ENCODE peak calls at places on chromosomes 12 and 14, in four cellular contexts. J is central memory CD4-positive, alpha-beta T cell; L is stromal cell of bone marrow; D is activated CD8-positive, alpha-beta memory T cell treated with anti-CD3 and anti-CD28 coated beads for 4 hours. W is an unnamed sample.

GRCh38 chr12:64695550-64695949 is 63.7 kb downstream of the GNS start:
- DNase-seq in J (no peak), D (no peak), L (no peak), W (no peak)

GRCh38 chr12:3225796-3226180 is 148.6 kb downstream of the TSPAN9 start:
- DNase-seq in D (no peak), L (no peak), J (no peak), W (no peak)

GRCh38 chr14:67768219-67768618 is 48.2 kb downstream of the ZFYVE26 start:
- DNase-seq in L (no peak), J (no peak), D (no peak), W (no peak)

GRCh38 chr12:182381-182883 is 31.5 kb downstream of the SLC6A12 start:
- DNase-seq in D (no peak), L (peak; percentile 57), J (no peak), W (no peak)

GRCh38 chr12:108320503-108321293 is 18.4 kb downstream of the CMKLR1 start:
- DNase-seq in D (no peak), L (no peak), J (no peak), W (no peak)

GRCh38 chr12:21984375-21984774 is 43.1 kb upstream of the ABCC9 start:
- DNase-seq in D (no peak), L (no peak), J (no peak), W (no peak)

GRCh38 chr14:81172353-81172752 is 48.4 kb downstream of the GTF2A1 start:
- DNase-seq in J (no peak), L (no peak), D (no peak), W (no peak)

GRCh38 chr12:48940181-48940580 is 14.9 kb upstream of the FKBP11 start:
- DNase-seq in L (no peak), D (no peak), J (no peak), W (no peak)

GRCh38 chr14:99792551-99793212 is 531 bp upstream of the EML1 start:
- DNase-seq in J (no peak), L (no peak), D (no peak), W (no peak)